ENCODE peak calls at places on chromosomes 12 and 14, in four cellular contexts. P, A, W and I are unnamed samples.

GRCh38 chr14:106691601-106692291 is 1165.4 kb downstream of the TMEM121 start:
- DNase-seq in P (peak), W (peak), A (no peak), I (no peak)

GRCh38 chr12:97425380-97425779 is 37.2 kb upstream of the RMST start:
- DNase-seq in W (no peak), P (no peak), A (no peak), I (no peak)

GRCh38 chr12:115103884-115104883 is 420.2 kb upstream of the TBX3 start:
- DNase-seq in W (no peak), A (no peak), P (no peak), I (no peak)

GRCh38 chr12:12718853-12719252 is 1.7 kb downstream of the CDKN1B start:
- DNase-seq in A (no peak), P (no peak), W (no peak), I (peak)

GRCh38 chr12:130427381-130427887 is 89.7 kb downstream of the PIWIL1 start:
- DNase-seq in W (no peak), A (no peak), P (no peak), I (no peak)

GRCh38 chr14:64979336-64980074 is 7.2 kb upstream of the FNTB start:
- DNase-seq in W (no peak), A (no peak), P (no peak), I (no peak)

GRCh38 chr12:45336762-45337596 is 121.1 kb downstream of the ANO6 start:
- DNase-seq in W (no peak), A (no peak), P (no peak), I (no peak)

GRCh38 chr12:113103756-113104450 is 31.7 kb downstream of the RASAL1 start:
- DNase-seq in A (no peak), P (peak), W (no peak), I (no peak)

GRCh38 chr14:30118992-30119640 is 191.5 kb upstream of the PRKD1 start:
- DNase-seq in P (no peak), W (no peak), A (no peak), I (no peak)

GRCh38 chr12:108477055-108477880 is 37.8 kb upstream of the FICD start:
- DNase-seq in W (no peak), P (no peak), A (no peak), I (no peak)

GRCh38 chr12:121124402-121125109 is 8.1 kb upstream of the P2RX7 start:
- DNase-seq in W (no peak), P (no peak), A (no peak), I (no peak)

GRCh38 chr14:49249022-49249421 is 337.2 kb downstream of the RPS29 start:
- DNase-seq in W (no peak), P (peak), A (no peak), I (no peak)

GRCh38 chr12:115820661-115821060 is 456.8 kb downstream of the MED13L start:
- DNase-seq in A (no peak), W (no peak), P (no peak), I (no peak)

GRCh38 chr12:127550271-127550670 is 716.7 kb upstream of the TMEM132C start:
- DNase-seq in W (no peak), P (no peak), A (no peak), I (no peak)

GRCh38 chr12:15644700-15645099 is 144.5 kb downstream of the EPS8 start:
- DNase-seq in A (no peak), P (no peak), W (no peak), I (no peak)

GRCh38 chr12:26428420-26428819 is 233.0 kb downstream of the SSPN start:
- DNase-seq in A (no peak), W (no peak), P (no peak), I (no peak)

GRCh38 chr14:31834616-31835015 is 242.5 kb upstream of the ARHGAP5 start:
- DNase-seq in P (no peak), W (no peak), A (no peak), I (no peak)

GRCh38 chr12:58425481-58426392 is 484.4 kb downstream of the ATP23 start:
- DNase-seq in P (no peak), A (no peak), W (peak), I (no peak)

GRCh38 chr12:89551747-89552146 is 25.9 kb upstream of the POC1B start:
- DNase-seq in A (no peak), W (no peak), P (no peak), I (peak)

GRCh38 chr14:58836303-58836702 is 198.5 kb downstream of the DACT1 start:
- DNase-seq in A (no peak), P (no peak), W (no peak), I (no peak)

GRCh38 chr12:42020226-42020625 is 124.4 kb downstream of the GXYLT1 start:
- DNase-seq in P (no peak), W (no peak), A (no peak), I (no peak)

GRCh38 chr14:72177246-72177645 is 245.0 kb downstream of the RGS6 start:
- DNase-seq in A (no peak), W (no peak), P (no peak), I (no peak)

GRCh38 chr14:51862171-51862838 is 1.9 kb downstream of the GNG2 start:
- DNase-seq in W (no peak), A (no peak), P (no peak), I (no peak)

GRCh38 chr14:94481468-94482131 is 5.6 kb upstream of the SERPINA9 start:
- DNase-seq in W (peak), A (no peak), P (no peak), I (no peak)

GRCh38 chr12:52256165-52256935 is 18.1 kb upstream of the KRT86 start:
- DNase-seq in W (no peak), P (no peak), A (peak), I (no peak)

GRCh38 chr14:54881761-54882401 is 20.7 kb downstream of the GCH1 start:
- DNase-seq in A (no peak), W (no peak), P (no peak), I (peak)

GRCh38 chr14:90814806-90815566 is 1.2 kb downstream of the TTC7B start:
- DNase-seq in A (no peak), P (no peak), W (no peak), I (no peak)

GRCh38 chr14:23153891-23154796 is 29.3 kb downstream of the SLC7A8 start:
- DNase-seq in W (no peak), P (peak), A (peak), I (peak)

GRCh38 chr14:28751467-28752058 is 15.0 kb upstream of the FOXG1 start:
- DNase-seq in W (peak), P (peak), A (no peak), I (no peak)

GRCh38 chr12:40315375-40315774 is 90.6 kb downstream of the LRRK2 start:
- DNase-seq in A (no peak), P (no peak), W (no peak), I (no peak)

GRCh38 chr12:88334271-88334670 is 192.2 kb downstream of the TMTC3 start:
- DNase-seq in A (peak), W (peak), P (no peak), I (no peak)

GRCh38 chr14:76138758-76139723 is 12.7 kb upstream of the GPATCH2L start:
- DNase-seq in A (no peak), P (peak), W (no peak), I (no peak)

GRCh38 chr12:72098622-72099021 is 160.0 kb downstream of the TPH2 start:
- DNase-seq in W (no peak), P (no peak), A (no peak), I (no peak)

GRCh38 chr12:96187675-96188355 is 6.4 kb upstream of the ELK3 start:
- DNase-seq in W (no peak), A (no peak), P (no peak), I (no peak)

GRCh38 chr14:37550511-37550910 is 44.5 kb downstream of the FOXA1 start:
- DNase-seq in P (no peak), W (no peak), A (no peak), I (no peak)

GRCh38 chr12:4439736-4440135 is 5.9 kb downstream of the FGF6 start:
- DNase-seq in A (no peak), P (no peak), W (no peak), I (no peak)

DNA sequence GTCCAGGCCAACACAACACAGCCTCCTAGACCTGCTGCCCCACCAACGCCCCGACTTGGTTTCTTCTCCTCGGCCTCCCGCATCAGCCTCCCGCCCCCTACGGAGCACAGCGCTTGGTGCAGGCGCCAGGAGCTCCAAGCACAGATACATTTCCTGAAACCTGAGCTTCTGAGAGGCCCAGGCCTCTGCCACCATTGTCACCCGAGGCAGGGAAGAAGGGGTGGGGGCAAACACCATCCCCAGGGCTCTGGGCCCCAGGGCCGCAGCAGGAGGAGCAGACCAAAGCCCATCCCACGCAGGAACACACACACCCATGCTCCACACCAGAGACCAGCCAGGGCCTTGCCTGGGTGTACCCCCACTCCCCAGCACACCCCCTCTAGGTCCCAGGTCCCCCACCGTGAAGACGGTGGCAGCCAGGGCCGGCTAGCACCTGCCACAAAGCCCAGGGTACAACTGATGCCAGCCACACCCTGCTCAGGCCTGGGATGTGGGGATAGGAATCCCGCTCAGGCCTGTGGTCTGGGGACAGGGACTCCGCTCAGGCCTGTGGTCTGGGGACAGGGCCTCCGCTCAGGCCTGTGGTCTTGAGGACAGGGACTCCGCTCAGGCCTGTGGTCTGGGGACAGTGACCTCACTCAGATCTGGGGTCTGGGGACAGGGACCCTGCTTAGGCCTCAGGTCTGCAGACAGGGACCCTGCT is 5.4 kb downstream of the JAG2 start:
- DNase-seq in A (no peak), P (no peak), W (no peak), I (no peak)
- TF ChIP-seq EP300 in A (no peak), P (no peak), W (no peak), I (no peak)

GRCh38 chr12:92136883-92137582 is 8.6 kb downstream of the BTG1 start:
- DNase-seq in A (no peak), W (no peak), P (no peak), I (no peak)

GRCh38 chr12:92136021-92136735 is 9.5 kb downstream of the BTG1 start:
- DNase-seq in W (no peak), A (no peak), P (no peak), I (no peak)

GRCh38 chr12:92139634-92140555 is 5.8 kb downstream of the BTG1 start:
- DNase-seq in P (no peak), A (no peak), W (no peak), I (no peak)

GRCh38 chr12:92138626-92139025 is 7.0 kb downstream of the BTG1 start:
- DNase-seq in A (no peak), W (no peak), P (no peak), I (no peak)

DNA sequence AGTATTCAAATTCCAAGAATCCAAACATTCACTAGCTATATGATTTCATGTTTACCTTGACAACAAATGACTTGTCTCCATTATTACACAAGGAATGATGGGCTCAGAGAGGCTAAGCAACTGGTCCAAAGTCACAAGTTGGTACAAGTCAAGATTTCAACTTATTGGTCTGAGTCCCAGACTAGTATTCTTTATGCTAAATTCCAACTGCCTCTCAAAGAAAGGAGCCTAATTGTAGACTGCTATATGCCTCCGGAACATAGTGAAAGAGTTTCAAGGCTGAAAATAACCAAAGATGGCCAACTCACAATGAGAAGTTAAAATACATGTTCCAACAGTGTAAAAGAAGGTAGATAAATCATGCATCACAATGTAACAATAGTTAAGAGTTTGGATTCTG is 7.5 kb downstream of the BTG1 start:
- DNase-seq in W (no peak), P (no peak), A (no peak), I (no peak)
- H3K4me3 ChIP-seq in W (peak), P (peak), A (peak), I (peak)

DNA sequence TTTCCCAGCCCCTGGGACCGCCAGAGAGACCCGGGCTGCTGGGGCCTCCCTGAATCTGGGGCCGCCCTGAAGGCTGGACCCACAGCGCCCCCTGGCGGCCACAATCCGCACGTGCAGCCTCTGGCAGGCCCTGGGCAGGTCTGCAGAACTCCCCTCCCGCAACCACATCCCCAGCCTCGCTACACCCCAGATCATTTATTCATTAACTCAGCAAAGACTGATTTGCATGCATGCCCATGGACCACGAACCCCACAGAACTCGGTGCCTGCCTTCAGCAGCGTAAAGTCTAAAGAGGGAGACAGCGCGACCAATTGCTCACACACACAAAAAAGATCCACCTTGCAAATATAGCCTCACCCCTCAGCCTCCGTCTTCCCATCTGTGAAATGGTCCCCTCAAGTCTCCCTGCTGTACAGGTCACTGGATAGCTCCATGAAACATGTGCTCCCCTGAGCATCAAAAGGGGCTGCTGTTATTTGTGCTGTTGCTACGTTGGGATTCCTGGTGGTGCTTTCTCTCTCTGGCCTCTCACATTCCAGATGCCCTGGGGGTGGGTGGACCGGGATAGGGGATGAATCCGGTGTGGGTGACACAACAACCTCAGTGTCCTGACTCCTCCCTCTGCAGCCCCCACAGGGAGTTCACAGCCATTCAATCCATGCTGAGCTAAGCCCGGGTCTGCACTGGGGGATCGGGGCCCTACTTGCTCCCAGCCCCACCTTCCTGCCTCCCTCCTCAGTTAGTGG is 96.4 kb downstream of the SCARB1 start:
- DNase-seq in W (peak), A (peak), P (peak), I (peak)
- TF ChIP-seq POLR2AphosphoS5 in W (no peak), A (peak), P (no peak), I (peak)

GRCh38 chr12:5492562-5492961 is 60.7 kb downstream of the NTF3 start:
- DNase-seq in P (no peak), W (no peak), A (no peak), I (no peak)
- TF ChIP-seq EP300 in P (no peak), W (no peak), A (no peak), I (no peak)

GRCh38 chr12:66117242-66117641 is 13.3 kb downstream of the LLPH start:
- DNase-seq in P (no peak), A (no peak), W (no peak), I (no peak)
- H3K4me3 ChIP-seq in P (no peak), A (no peak), W (no peak), I (no peak)

DNA sequence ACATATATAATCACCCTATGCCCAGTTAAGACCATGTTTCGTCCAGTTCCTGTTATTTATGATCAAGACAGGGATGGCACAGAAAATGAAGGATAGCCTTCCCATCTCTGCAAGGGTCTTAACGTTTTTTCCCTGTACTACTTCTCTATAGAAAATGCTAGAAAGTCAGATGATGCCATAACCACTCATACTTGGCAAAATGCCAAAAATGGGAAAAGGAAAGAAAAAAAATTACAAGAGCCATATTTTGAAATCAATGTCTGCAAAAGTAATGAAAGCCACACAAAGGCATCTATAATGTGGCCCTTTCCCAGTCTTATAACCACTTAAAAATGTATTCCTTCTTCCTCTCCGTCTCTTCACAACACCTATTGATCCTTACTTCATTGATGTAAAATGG is 1.8 kb upstream of the MYL6B start:
- DNase-seq in A (no peak), W (no peak), P (no peak), I (no peak)
- TF ChIP-seq POLR2AphosphoS5 in A (peak), W (no peak), P (no peak), I (peak)